ENCODE peak calls at places on chromosome 20, in seven cellular contexts. H, P, C, S, G, D and B are unnamed samples. For H3K4me1, the result is how much of the 10 kb centered on the place peaks cover.

GRCh38 chr20:59028812-59029211 is 3.3 kb downstream of the ATP5F1E start:
- DNase-seq in H (no peak), G (no peak), D (no peak), C (no peak), S (no peak), P (peak), B (no peak)

GRCh38 chr20:50750145-50750671 is 18.8 kb downstream of the PARD6B start:
- DNase-seq in G (no peak), S (no peak), P (no peak), H (no peak), D (peak), C (no peak), B (no peak)

GRCh38 chr20:32709528-32710121 is 33.6 kb downstream of the COMMD7 start:
- DNase-seq in G (peak), D (no peak), P (peak), S (no peak), C (no peak), H (no peak), B (peak)

GRCh38 chr20:57928181-57928967 is 218.6 kb upstream of the PMEPA1 start:
- DNase-seq in C (no peak), H (peak), P (no peak), G (no peak), D (no peak), S (no peak), B (no peak)

GRCh38 chr20:46277602-46278001 is 30.7 kb downstream of the CDH22 start:
- DNase-seq in H (no peak), D (no peak), P (no peak), C (peak), G (no peak), S (no peak), B (no peak)

GRCh38 chr20:2631228-2631627 is 21.2 kb upstream of the NOP56 start:
- DNase-seq in H (no peak), C (no peak), D (no peak), S (no peak), G (no peak), P (no peak), B (no peak)

GRCh38 chr20:5024982-5025381 is 23.7 kb upstream of the SLC23A2 start:
- DNase-seq in C (no peak), S (no peak), G (peak), H (no peak), P (no peak), D (no peak), B (no peak)

GRCh38 chr20:47790032-47790965 is 5.0 kb upstream of the SULF2 start:
- DNase-seq in G (no peak), C (no peak), H (no peak), S (no peak), P (peak), D (no peak), B (peak)

GRCh38 chr20:1669304-1669703 is 11.7 kb upstream of the SIRPG start:
- DNase-seq in C (no peak), G (no peak), P (no peak), S (no peak), D (peak), H (peak), B (no peak)

GRCh38 chr20:44485830-44486198 is 10.1 kb downstream of the TTPAL start:
- DNase-seq in D (no peak), S (no peak), P (no peak), H (no peak), C (no peak), G (no peak), B (no peak)

GRCh38 chr20:3686867-3687321 is 5.1 kb upstream of the ADAM33 start:
- DNase-seq in H (no peak), C (no peak), P (peak), S (no peak), G (no peak), D (no peak), B (no peak)

GRCh38 chr20:17867119-17867518 is 101.5 kb downstream of the SNX5 start:
- DNase-seq in D (no peak), G (no peak), S (no peak), H (no peak), P (no peak), C (no peak), B (no peak)

GRCh38 chr20:24766826-24767622 is 182.0 kb upstream of the CST7 start:
- DNase-seq in D (no peak), C (no peak), G (no peak), S (no peak), H (no peak), P (no peak), B (no peak)

GRCh38 chr20:51387125-51387865 is 155.2 kb downstream of the NFATC2 start:
- DNase-seq in G (no peak), C (no peak), P (peak), H (no peak), S (no peak), D (peak), B (no peak)

GRCh38 chr20:48525400-48525799 is 302.4 kb downstream of the PREX1 start:
- DNase-seq in C (no peak), P (no peak), S (no peak), D (peak), G (no peak), H (no peak), B (no peak)

GRCh38 chr20:49712918-49713778 is 530 bp downstream of the B4GALT5 start:
- DNase-seq in H (peak), C (peak), D (peak), G (no peak), P (peak), S (no peak), B (peak)

GRCh38 chr20:49712118-49712517 is 1.6 kb downstream of the B4GALT5 start:
- DNase-seq in C (no peak), H (no peak), S (no peak), P (no peak), G (no peak), D (no peak), B (no peak)

GRCh38 chr20:49715466-49715865 is 1.8 kb upstream of the B4GALT5 start:
- DNase-seq in D (no peak), H (no peak), C (no peak), G (no peak), P (no peak), S (no peak), B (no peak)

GRCh38 chr20:49713779-49714712 is at the start of gene B4GALT5:
- DNase-seq in G (peak), S (no peak), H (peak), C (peak), D (peak), P (peak), B (peak)

GRCh38 chr20:49711331-49711987 is 2.2 kb downstream of the B4GALT5 start:
- DNase-seq in P (no peak), C (no peak), D (no peak), G (no peak), S (no peak), H (no peak), B (no peak)
- H3K4me1 ChIP-seq in P (under half), C (under half), D (under half), G (half or more), S (under half), H (half or more), B (under half)

GRCh38 chr20:63735859-63736718 is at the start of gene LIME1:
- DNase-seq in G (no peak), H (no peak), D (peak), C (peak), S (no peak), P (no peak), B (peak)
- TF ChIP-seq RFX5 in G (no peak), H (no peak), D (no peak), C (no peak), S (no peak), P (no peak), B (no peak)

GRCh38 chr20:22581437-22582385 is 2.7 kb downstream of the FOXA2 start:
- DNase-seq in D (peak), G (no peak), P (no peak), C (no peak), H (no peak), S (no peak), B (no peak)
- H3K4me1 ChIP-seq in D (under half), G (half or more), P (under half), C (under half), H (half or more), S (under half), B (under half)

GRCh38 chr20:63844384-63845025 is 13.4 kb upstream of the ZBTB46 start:
- DNase-seq in G (no peak), H (no peak), S (no peak), C (no peak), P (no peak), D (no peak), B (no peak)

GRCh38 chr20:63846938-63847373 is 14.3 kb upstream of the ABHD16B start:
- DNase-seq in D (no peak), P (no peak), C (no peak), G (no peak), H (no peak), S (no peak), B (no peak)

GRCh38 chr20:63847374-63848002 is 13.8 kb upstream of the ABHD16B start:
- DNase-seq in G (no peak), H (no peak), S (no peak), P (no peak), D (peak), C (peak), B (no peak)

GRCh38 chr20:63848003-63848911 is 13.0 kb upstream of the ABHD16B start:
- DNase-seq in P (no peak), C (peak), H (no peak), G (no peak), S (no peak), D (peak), B (no peak)

GRCh38 chr20:63846128-63846771 is 15.0 kb upstream of the ABHD16B start:
- DNase-seq in G (peak), H (peak), D (peak), C (peak), S (no peak), P (no peak), B (peak)
- TF ChIP-seq RFX5 in G (no peak), H (no peak), D (no peak), C (no peak), S (no peak), P (no peak), B (no peak)